ENCODE peak calls at places on chromosomes 2 and 18, in eight cellular contexts. B is WERI-Rb-1; D is uterus; W is CD8-positive, alpha-beta T cell; A is right cardiac atrium; G is A549; H is sigmoid colon; L is brain microvascular endothelial cell. F is an unnamed sample.

GRCh38 chr2:127024769-127025356 is 82.1 kb downstream of the BIN1 start:
- DNase-seq in B (peak), D (peak), W (no peak), A (no peak), G (peak), H (peak), L (peak), F (peak)

GRCh38 chr2:194443926-194444325 is 1213.1 kb upstream of the SLC39A10 start:
- DNase-seq in B (no peak), D (no peak), W (no peak), A (no peak), G (no peak), H (no peak), L (no peak), F (no peak)

GRCh38 chr2:134836986-134837385 is 1.4 kb upstream of the ACMSD start:
- DNase-seq in B (no peak), D (no peak), W (no peak), A (no peak), G (no peak), H (no peak), L (peak), F (no peak)

GRCh38 chr2:230225486-230225885 is at the start of gene SP140:
- DNase-seq in B (no peak), D (no peak), W (peak), A (peak), G (no peak), H (peak), L (no peak), F (no peak)

GRCh38 chr2:185393091-185393490 is 345.5 kb upstream of the FSIP2 start:
- DNase-seq in B (no peak), D (no peak), W (no peak), A (no peak), G (no peak), H (no peak), L (no peak), F (no peak)

GRCh38 chr2:75605770-75606535 is 40.6 kb upstream of the MRPL19 start:
- DNase-seq in B (no peak), D (no peak), W (no peak), A (no peak), G (peak), H (no peak), L (peak), F (no peak)

GRCh38 chr2:165693838-165694237 is 100.2 kb downstream of the GALNT3 start:
- DNase-seq in B (no peak), D (no peak), W (no peak), A (no peak), G (no peak), H (no peak), L (no peak), F (no peak)

GRCh38 chr2:237752761-237753165 is 45.8 kb upstream of the RBM44 start:
- DNase-seq in B (no peak), D (no peak), W (no peak), A (no peak), G (no peak), H (no peak), L (no peak), F (no peak)

GRCh38 chr2:113979172-113980128 is 89.6 kb downstream of the ACTR3 start:
- DNase-seq in B (peak), D (no peak), W (peak), A (peak), G (peak), H (no peak), L (no peak), F (no peak)

GRCh38 chr2:62305421-62306176 is 109.7 kb downstream of the B3GNT2 start:
- DNase-seq in B (no peak), D (no peak), W (peak), A (no peak), G (no peak), H (no peak), L (no peak), F (no peak)

GRCh38 chr18:76765649-76766048 is 56.7 kb upstream of the ZNF236 start:
- DNase-seq in B (no peak), D (no peak), W (no peak), A (no peak), G (no peak), H (no peak), L (no peak), F (no peak)

GRCh38 chr2:239721531-239721930 is 303.6 kb downstream of the NDUFA10 start:
- DNase-seq in B (no peak), D (no peak), W (no peak), A (no peak), G (no peak), H (peak), L (no peak), F (no peak)

GRCh38 chr18:55466789-55467188 is 121.2 kb downstream of the TCF4 start:
- DNase-seq in B (no peak), D (no peak), W (no peak), A (no peak), G (no peak), H (no peak), L (no peak), F (no peak)

GRCh38 chr2:85785027-85785822 is 31.4 kb downstream of the ATOH8 start:
- DNase-seq in B (peak), D (no peak), W (no peak), A (peak), G (no peak), H (peak), L (no peak), F (peak)

GRCh38 chr2:11515441-11516071 is 18.3 kb upstream of the GREB1 start:
- DNase-seq in B (peak), D (peak), W (no peak), A (no peak), G (no peak), H (no peak), L (no peak), F (no peak)

GRCh38 chr2:166127217-166128155 is at the start of gene SCN1A:
- DNase-seq in B (no peak), D (no peak), W (no peak), A (no peak), G (peak), H (no peak), L (no peak), F (no peak)

GRCh38 chr2:64807417-64807816 is 153.7 kb upstream of the SERTAD2 start:
- DNase-seq in B (no peak), D (no peak), W (no peak), A (no peak), G (peak), H (no peak), L (peak), F (no peak)

GRCh38 chr2:132824716-132825115 is 154.7 kb upstream of the LYPD1 start:
- DNase-seq in B (no peak), D (no peak), W (no peak), A (no peak), G (peak), H (no peak), L (peak), F (no peak)

GRCh38 chr18:47050468-47050867 is 15.0 kb upstream of the ELOA2 start:
- DNase-seq in B (peak), D (no peak), W (no peak), A (no peak), G (peak), H (no peak), L (peak), F (peak)

GRCh38 chr2:173446722-173447121 is 92.0 kb downstream of the CDCA7 start:
- DNase-seq in B (no peak), D (no peak), W (no peak), A (no peak), G (no peak), H (no peak), L (no peak), F (no peak)

GRCh38 chr2:60517441-60517840 is 36.0 kb downstream of the BCL11A start:
- DNase-seq in B (no peak), D (no peak), W (no peak), A (no peak), G (no peak), H (peak), L (no peak), F (no peak)

GRCh38 chr2:169716938-169717690 is 16.5 kb upstream of the KLHL23 start:
- DNase-seq in B (no peak), D (peak), W (no peak), A (no peak), G (peak), H (peak), L (no peak), F (no peak)

GRCh38 chr2:9779572-9780264 is 63.6 kb upstream of the TAF1B start:
- DNase-seq in B (no peak), D (no peak), W (peak), A (no peak), G (no peak), H (no peak), L (no peak), F (no peak)

GRCh38 chr18:79337184-79337583 is 58.5 kb upstream of the NFATC1 start:
- DNase-seq in B (no peak), D (no peak), W (no peak), A (no peak), G (no peak), H (no peak), L (no peak), F (no peak)

GRCh38 chr2:86274918-86275275 is 62.5 kb downstream of the REEP1 start:
- DNase-seq in B (peak), D (no peak), W (no peak), A (no peak), G (no peak), H (peak), L (no peak), F (no peak)

GRCh38 chr2:97747285-97747684 is 33.9 kb downstream of the ZAP70 start:
- DNase-seq in B (no peak), D (no peak), W (no peak), A (no peak), G (no peak), H (no peak), L (no peak), F (no peak)

GRCh38 chr18:78640596-78640995 is 339.0 kb upstream of the SALL3 start:
- DNase-seq in B (no peak), D (no peak), W (no peak), A (no peak), G (no peak), H (no peak), L (no peak), F (no peak)

GRCh38 chr2:159811232-159811631 is 13.2 kb upstream of the CD302 start:
- DNase-seq in B (no peak), D (no peak), W (no peak), A (no peak), G (no peak), H (no peak), L (no peak), F (no peak)

GRCh38 chr2:199460101-199460671 is 2.4 kb upstream of the SATB2 start:
- DNase-seq in B (no peak), D (no peak), W (no peak), A (no peak), G (peak), H (no peak), L (no peak), F (no peak)

GRCh38 chr18:58671941-58672565 is 788 bp downstream of the MALT1 start:
- DNase-seq in B (no peak), D (peak), W (no peak), A (no peak), G (peak), H (no peak), L (peak), F (no peak)

DNA sequence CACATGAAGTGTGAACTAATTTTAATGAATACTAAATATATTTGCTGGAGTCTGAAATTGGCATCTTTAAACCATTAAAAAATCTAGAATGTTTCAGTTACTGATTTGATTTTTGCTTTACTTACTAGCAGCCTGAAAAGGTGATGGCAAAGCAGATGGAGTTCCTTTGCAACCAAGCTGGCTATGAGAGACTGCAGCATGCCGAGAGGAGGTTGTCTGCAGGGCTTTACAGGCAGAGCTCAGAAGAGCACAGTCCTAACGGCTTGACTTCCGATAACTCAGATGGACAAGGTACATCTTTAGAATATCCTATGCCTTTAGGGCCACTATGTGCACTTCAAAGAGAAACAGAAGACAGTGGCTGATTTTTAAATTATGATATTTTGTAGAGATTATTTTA is 36.5 kb downstream of the NAB1 start:
- DNase-seq in B (no peak), D (no peak), W (no peak), A (no peak), G (no peak), H (no peak), L (no peak), F (no peak)
- H3K27ac ChIP-seq in B (no peak), D (no peak), W (no peak), A (no peak), G (no peak), H (no peak), L (no peak), F (no peak)

GRCh38 chr2:120722211-120722602 is 13.5 kb upstream of the GLI2 start:
- DNase-seq in B (no peak), D (no peak), W (no peak), A (no peak), G (peak), H (no peak), L (no peak), F (no peak)
- H3K27ac ChIP-seq in B (no peak), D (no peak), W (no peak), A (no peak), G (peak), H (no peak), L (peak), F (no peak)

GRCh38 chr2:31032475-31032874 is 105.8 kb downstream of the GALNT14 start:
- DNase-seq in B (no peak), D (no peak), W (no peak), A (no peak), G (no peak), H (no peak), L (no peak), F (no peak)
- H3K27ac ChIP-seq in B (no peak), D (no peak), W (no peak), A (no peak), G (no peak), H (no peak), L (no peak), F (no peak)

GRCh38 chr2:101047774-101048173 is 45.7 kb downstream of the RPL31 start:
- DNase-seq in B (no peak), D (no peak), W (no peak), A (peak), G (no peak), H (no peak), L (no peak), F (no peak)
- H3K27ac ChIP-seq in B (no peak), D (no peak), W (no peak), A (no peak), G (peak), H (no peak), L (no peak), F (no peak)